ENCODE peak calls at places on chromosome 6, in ten cellular contexts. O is lower leg skin; M is AG09309; N is Peyer's patch; V is cardiac muscle cell; T is pancreas; W is CD8-positive, alpha-beta T cell; C is Caco-2; B is PC-3; Y is cardiac fibroblast. F is an unnamed sample.

GRCh38 chr6:84773431-84774173 is 9.2 kb upstream of the TBX18 start:
- DNase-seq in C (no peak), Y (peak), O (peak), M (no peak), V (peak), W (no peak), B (no peak), N (no peak), T (peak), F (no peak)

GRCh38 chr6:30568245-30568644 is 3.0 kb upstream of the ABCF1 start:
- DNase-seq in V (no peak), Y (no peak), N (no peak), T (no peak), O (no peak), M (no peak), C (no peak), B (no peak), W (no peak), F (no peak)

GRCh38 chr6:5011346-5011745 is 7.5 kb upstream of the RPP40 start:
- DNase-seq in O (no peak), Y (no peak), N (no peak), C (no peak), B (no peak), M (no peak), V (no peak), W (no peak), T (no peak), F (no peak)

GRCh38 chr6:99151634-99152344 is 197.7 kb downstream of the FAXC start:
- DNase-seq in W (no peak), C (peak), O (no peak), T (no peak), N (peak), M (no peak), B (peak), V (peak), Y (peak), F (no peak)

GRCh38 chr6:17178754-17179153 is 76.9 kb downstream of the STMND1 start:
- DNase-seq in M (no peak), Y (no peak), V (no peak), C (no peak), B (no peak), N (no peak), T (no peak), O (no peak), W (no peak), F (no peak)

GRCh38 chr6:106444777-106445507 is 84.4 kb downstream of the CRYBG1 start:
- DNase-seq in B (peak), W (no peak), T (no peak), O (no peak), C (no peak), Y (peak), V (peak), N (no peak), M (peak), F (peak)

GRCh38 chr6:110654096-110654820 is 161.0 kb downstream of the CDK19 start:
- DNase-seq in V (no peak), C (no peak), Y (peak), M (no peak), T (no peak), W (no peak), N (no peak), B (peak), O (no peak), F (no peak)

GRCh38 chr6:41586564-41586963 is 40.4 kb downstream of the FOXP4 start:
- DNase-seq in T (no peak), C (no peak), O (no peak), B (no peak), N (no peak), W (no peak), V (no peak), Y (no peak), M (no peak), F (no peak)

GRCh38 chr6:111987295-111987694 is 66.6 kb upstream of the CCN6 start:
- DNase-seq in M (no peak), C (no peak), V (no peak), B (no peak), Y (no peak), T (no peak), O (no peak), N (no peak), W (no peak), F (no peak)

GRCh38 chr6:5287205-5287965 is 26.1 kb downstream of the FARS2 start:
- DNase-seq in Y (peak), V (no peak), N (no peak), M (peak), O (no peak), W (no peak), T (no peak), B (peak), C (no peak), F (no peak)

GRCh38 chr6:106858653-106859092 is 115.9 kb downstream of the CD24 start:
- DNase-seq in W (no peak), O (no peak), V (no peak), Y (peak), C (no peak), M (peak), B (peak), N (no peak), T (no peak), F (no peak)

GRCh38 chr6:129697788-129698187 is 12.2 kb downstream of the ARHGAP18 start:
- DNase-seq in B (no peak), V (no peak), O (no peak), C (no peak), W (no peak), N (no peak), Y (no peak), T (no peak), M (no peak), F (no peak)

GRCh38 chr6:38646166-38646565 is 6.4 kb upstream of the BTBD9 start:
- DNase-seq in V (no peak), M (no peak), O (no peak), B (no peak), Y (no peak), T (no peak), C (no peak), W (no peak), N (no peak), F (no peak)

GRCh38 chr6:75751443-75751842 is 2.4 kb downstream of the MYO6 start:
- DNase-seq in M (no peak), C (no peak), Y (peak), T (no peak), V (no peak), N (no peak), B (peak), O (no peak), W (no peak), F (no peak)

GRCh38 chr6:56803594-56803993 is 151.3 kb upstream of the BEND6 start:
- DNase-seq in N (no peak), M (no peak), C (no peak), Y (peak), B (no peak), W (no peak), O (no peak), T (no peak), V (no peak), F (no peak)

GRCh38 chr6:116144590-116144989 is 18.7 kb upstream of the COL10A1 start:
- DNase-seq in V (no peak), T (no peak), C (no peak), M (peak), W (no peak), N (no peak), O (no peak), Y (peak), B (peak), F (no peak)

GRCh38 chr6:108116781-108117426 is 42.4 kb upstream of the OSTM1 start:
- DNase-seq in W (no peak), M (no peak), C (no peak), O (no peak), N (no peak), V (no peak), B (no peak), Y (no peak), T (peak), F (no peak)
- H3K4me3 ChIP-seq in W (peak), M (no peak), C (no peak), O (no peak), N (peak), V (no peak), B (no peak), Y (no peak), T (peak), F (no peak)

GRCh38 chr6:166240889-166241288 is 67.3 kb downstream of the PRR18 start:
- DNase-seq in M (no peak), N (no peak), O (no peak), V (no peak), T (no peak), C (no peak), W (no peak), B (no peak), Y (no peak), F (no peak)

GRCh38 chr6:166245148-166245547 is 63.0 kb downstream of the PRR18 start:
- DNase-seq in O (no peak), B (no peak), T (no peak), W (no peak), C (no peak), Y (no peak), M (no peak), N (no peak), V (no peak), F (no peak)

GRCh38 chr6:166244353-166245045 is 63.7 kb downstream of the PRR18 start:
- DNase-seq in B (no peak), O (no peak), C (no peak), V (no peak), M (no peak), T (no peak), N (no peak), W (no peak), Y (no peak), F (no peak)

GRCh38 chr6:166242888-166243287 is 65.3 kb downstream of the PRR18 start:
- DNase-seq in W (no peak), T (no peak), M (no peak), N (no peak), Y (no peak), C (no peak), B (no peak), V (no peak), O (no peak), F (no peak)

GRCh38 chr6:166241974-166242373 is 66.2 kb downstream of the PRR18 start:
- DNase-seq in Y (no peak), N (no peak), W (no peak), M (no peak), O (no peak), T (no peak), V (no peak), B (no peak), C (no peak), F (no peak)
- TF ChIP-seq CTCF in Y (no peak), N (no peak), W (no peak), M (no peak), O (no peak), T (no peak), V (no peak), B (no peak), C (no peak), F (no peak)

DNA sequence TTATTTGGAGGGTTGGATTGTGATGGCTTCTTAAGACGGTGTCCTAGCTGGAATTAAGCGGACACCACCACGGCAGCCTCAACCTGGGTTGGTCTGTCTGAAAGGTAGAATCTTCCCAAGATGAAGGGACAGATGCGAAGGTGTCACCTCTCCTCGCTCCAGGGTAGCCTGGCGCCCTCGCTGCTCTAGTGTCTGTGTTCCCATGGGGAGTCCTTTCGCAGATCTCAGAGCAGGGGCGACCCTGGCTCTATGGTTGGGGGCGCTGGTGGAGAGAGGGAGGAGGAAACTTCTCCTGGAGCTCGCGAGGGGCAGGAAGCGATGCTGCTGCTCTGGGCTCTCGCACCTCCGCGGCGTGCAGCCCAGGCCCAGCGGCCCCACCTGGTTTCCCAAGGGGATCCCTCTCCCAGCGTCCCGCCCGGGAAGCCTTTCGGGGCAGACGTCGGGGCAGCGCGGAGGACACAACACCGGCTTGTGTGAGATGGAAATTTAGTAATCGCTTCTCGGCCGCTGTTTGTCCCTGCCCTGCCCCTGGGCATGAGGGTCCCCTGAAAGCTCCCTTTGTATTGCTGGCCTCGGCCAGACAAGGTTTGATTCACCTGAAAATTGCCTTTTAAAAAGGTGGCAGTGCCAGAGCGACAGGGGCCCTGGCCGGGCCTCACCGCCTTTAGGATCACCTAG is 1.8 kb downstream of the RSPO3 start:
- DNase-seq in V (no peak), W (no peak), M (no peak), O (peak), Y (no peak), T (peak), N (peak), B (no peak), C (no peak), F (no peak)
- H3K4me3 ChIP-seq in V (peak), W (no peak), M (no peak), O (no peak), Y (no peak), T (peak), N (peak), B (peak), C (no peak), F (no peak)

DNA sequence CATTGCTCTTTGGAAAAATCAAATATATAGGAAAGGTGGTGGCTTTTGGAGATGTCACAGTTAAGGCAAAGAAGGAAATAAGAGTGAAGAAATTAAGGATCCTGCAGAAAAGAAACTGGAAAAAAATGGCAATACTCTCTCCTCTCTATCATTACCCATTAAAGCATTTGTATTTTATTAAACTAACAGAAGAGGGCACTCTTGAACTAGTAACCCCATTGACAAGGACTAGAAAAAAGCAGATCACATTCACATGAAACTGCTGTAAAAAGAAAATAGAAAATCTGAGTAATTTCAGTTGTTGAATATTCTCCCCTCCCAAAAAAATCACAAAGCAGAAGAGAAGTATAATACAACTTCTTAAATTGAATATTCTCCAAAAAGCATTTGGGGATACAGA is 104.1 kb upstream of the SLC35B3 start:
- DNase-seq in N (no peak), W (no peak), O (no peak), B (peak), T (no peak), M (no peak), Y (peak), V (peak), C (no peak), F (no peak)
- TF ChIP-seq CTCF in N (no peak), W (no peak), O (no peak), B (peak), T (no peak), M (no peak), Y (no peak), V (no peak), C (no peak), F (peak)

GRCh38 chr6:169427856-169428255 is 174.2 kb upstream of the THBS2 start:
- DNase-seq in W (no peak), Y (peak), C (no peak), O (no peak), N (no peak), M (no peak), T (no peak), B (no peak), V (no peak), F (no peak)

GRCh38 chr6:169425628-169426370 is 172.2 kb upstream of the THBS2 start:
- DNase-seq in N (no peak), O (no peak), B (no peak), C (no peak), V (no peak), W (no peak), M (no peak), Y (no peak), T (no peak), F (no peak)

GRCh38 chr6:169428532-169428931 is 174.9 kb upstream of the THBS2 start:
- DNase-seq in O (no peak), C (no peak), W (no peak), M (no peak), Y (no peak), T (no peak), V (no peak), N (no peak), B (no peak), F (no peak)

GRCh38 chr6:169426611-169427010 is 173.0 kb upstream of the THBS2 start:
- DNase-seq in T (no peak), V (no peak), N (no peak), C (no peak), Y (no peak), B (no peak), M (no peak), O (no peak), W (no peak), F (no peak)

GRCh38 chr6:169429001-169429400 is 175.4 kb upstream of the THBS2 start:
- DNase-seq in C (no peak), N (no peak), M (no peak), V (no peak), O (no peak), Y (no peak), T (no peak), W (no peak), B (no peak), F (no peak)
- H3K4me3 ChIP-seq in C (no peak), N (no peak), M (no peak), V (no peak), O (no peak), Y (no peak), T (no peak), W (no peak), B (no peak), F (no peak)

GRCh38 chr6:29355603-29356002 is 13.1 kb downstream of the OR5V1 start:
- DNase-seq in O (no peak), B (no peak), T (no peak), Y (no peak), W (no peak), N (no peak), V (no peak), C (no peak), M (no peak), F (no peak)
- TF ChIP-seq CTCF in O (no peak), B (peak), T (no peak), Y (no peak), W (no peak), N (no peak), V (no peak), C (no peak), M (no peak), F (peak)

GRCh38 chr6:90148867-90149266 is 147.8 kb downstream of the BACH2 start:
- DNase-seq in Y (no peak), W (no peak), V (no peak), T (no peak), B (no peak), N (no peak), M (no peak), C (no peak), O (no peak), F (no peak)
- H3K4me3 ChIP-seq in Y (no peak), W (no peak), V (no peak), T (no peak), B (no peak), N (no peak), M (no peak), C (no peak), O (no peak), F (no peak)

DNA sequence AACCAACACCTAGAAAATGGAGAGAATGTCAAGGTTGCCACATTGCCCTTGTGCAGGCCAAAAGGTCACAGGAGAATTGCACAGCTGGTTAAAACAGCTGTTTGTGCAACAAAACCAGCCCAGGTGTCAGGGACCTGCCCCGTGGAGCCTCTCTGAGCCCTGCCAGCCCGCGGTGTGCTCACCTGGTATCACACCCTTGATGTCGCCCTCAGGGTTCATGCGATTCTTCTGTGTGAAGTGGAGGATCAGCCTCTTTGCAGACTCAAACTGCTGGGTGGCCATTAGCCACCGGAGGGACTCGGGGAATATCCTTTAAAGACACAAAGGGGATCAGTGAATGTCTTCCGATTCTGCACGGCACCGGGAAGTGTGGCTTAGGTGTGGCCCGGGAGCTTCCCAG is 39.2 kb downstream of the PSMG4 start:
- DNase-seq in C (no peak), N (peak), V (no peak), B (no peak), M (no peak), T (no peak), W (no peak), Y (no peak), O (peak), F (no peak)
- TF ChIP-seq CTCF in C (no peak), N (no peak), V (no peak), B (no peak), M (no peak), T (no peak), W (no peak), Y (no peak), O (no peak), F (no peak)

DNA sequence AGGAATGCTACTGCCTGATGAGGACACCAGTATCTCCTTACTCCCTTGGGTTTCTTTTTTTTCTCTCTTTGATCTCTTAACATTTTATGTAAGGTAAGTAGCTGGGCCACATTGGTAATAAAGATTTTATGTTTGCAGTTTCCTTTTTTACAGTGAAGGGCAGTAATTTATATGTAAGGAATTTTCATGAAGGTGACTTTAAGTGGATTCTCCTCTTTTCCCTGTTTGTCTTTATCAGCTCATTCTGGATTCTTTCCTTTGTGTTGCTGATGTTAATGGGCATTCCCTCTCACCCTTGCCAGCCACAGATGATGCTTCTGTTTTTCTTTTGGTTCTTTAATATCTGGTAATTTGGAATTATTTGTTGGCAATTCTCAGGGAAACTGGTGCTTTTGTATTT is 34.7 kb downstream of the AFDN start:
- DNase-seq in V (no peak), N (no peak), W (no peak), O (no peak), C (no peak), T (no peak), B (no peak), M (no peak), Y (no peak), F (no peak)
- H3K4me3 ChIP-seq in V (no peak), N (no peak), W (no peak), O (no peak), C (no peak), T (no peak), B (no peak), M (no peak), Y (no peak), F (no peak)